ENCODE peak calls at places on chromosome 21, in six cellular contexts. Z is amniotic stem cell; A is dorsolateral prefrontal cortex; J is RCC 7860; F is kidney tubule cell; X is activated CD4-positive, alpha-beta T cell treated with anti-CD3 and anti-CD28 coated beads, Interleukin-2, amount 50 U/mL, for 1 hour. C is an unnamed sample.

GRCh38 chr21:44084496-44085241 is 22.5 kb upstream of the PWP2 start:
- DNase-seq in Z (no peak), A (no peak), J (no peak), F (no peak), X (no peak), C (no peak)

GRCh38 chr21:44423941-44424607 is 31.2 kb upstream of the LRRC3 start:
- DNase-seq in Z (no peak), A (peak; percentile 10), J (no peak), F (no peak), X (no peak), C (no peak)

GRCh38 chr21:37294674-37295073 is 27.5 kb upstream of the VPS26C start:
- DNase-seq in Z (no peak), A (no peak), J (no peak), F (no peak), X (no peak), C (no peak)

GRCh38 chr21:38951095-38951745 is 145.5 kb downstream of the ETS2 start:
- DNase-seq in Z (no peak), A (no peak), J (no peak), F (peak; percentile 78), X (no peak), C (peak; percentile 44)

GRCh38 chr21:45322960-45323461 is 35.3 kb upstream of the POFUT2 start:
- DNase-seq in Z (no peak), A (no peak), J (no peak), F (peak; percentile 53), X (no peak), C (peak; percentile 25)

GRCh38 chr21:45457161-45457831 is 52.3 kb downstream of the COL18A1 start:
- DNase-seq in Z (no peak), A (no peak), J (no peak), F (no peak), X (no peak), C (no peak)

GRCh38 chr21:28253378-28253777 is 739.3 kb downstream of the LTN1 start:
- DNase-seq in Z (peak; percentile 34), A (no peak), J (no peak), F (peak; percentile 66), X (no peak), C (peak; percentile 78)

GRCh38 chr21:35925497-35925896 is 134.8 kb downstream of the SETD4 start:
- DNase-seq in Z (no peak), A (no peak), J (peak; percentile 72), F (peak; percentile 93), X (no peak), C (peak; percentile 95)

GRCh38 chr21:27812279-27812678 is 845.4 kb upstream of the ADAMTS5 start:
- DNase-seq in Z (no peak), A (no peak), J (no peak), F (no peak), X (no peak), C (no peak)

GRCh38 chr21:44666401-44667320 is at the start of gene KRTAP12-2:
- DNase-seq in Z (no peak), A (no peak), J (no peak), F (no peak), X (no peak), C (no peak)

GRCh38 chr21:25639167-25639921 is at the start of gene JAM2:
- DNase-seq in Z (no peak), A (no peak), J (no peak), F (peak; percentile 11), X (peak; percentile 39), C (no peak)

GRCh38 chr21:42025392-42026071 is 15.4 kb upstream of the ZBTB21 start:
- DNase-seq in Z (no peak), A (no peak), J (no peak), F (no peak), X (no peak), C (peak; percentile 12)

GRCh38 chr21:45906196-45906805 is 75.3 kb upstream of the COL6A1 start:
- DNase-seq in Z (no peak), A (no peak), J (no peak), F (no peak), X (no peak), C (no peak)

GRCh38 chr21:35400233-35400939 is 351.3 kb upstream of the RUNX1 start:
- DNase-seq in Z (no peak), A (no peak), J (peak; percentile 76), F (peak; percentile 83), X (peak; percentile 10), C (peak; percentile 81)

GRCh38 chr21:28938726-28939125 is 54.0 kb downstream of the LTN1 start:
- DNase-seq in Z (no peak), A (no peak), J (no peak), F (no peak), X (no peak), C (no peak)

GRCh38 chr21:32253215-32253641 is 25.6 kb downstream of the MIS18A start:
- DNase-seq in Z (no peak), A (no peak), J (no peak), F (no peak), X (no peak), C (no peak)

GRCh38 chr21:46187251-46187650 is 3.0 kb upstream of the SPATC1L start:
- DNase-seq in Z (no peak), A (no peak), J (no peak), F (no peak), X (no peak), C (no peak)

GRCh38 chr21:44416193-44416592 is 39.1 kb upstream of the LRRC3 start:
- DNase-seq in Z (no peak), A (no peak), J (no peak), F (no peak), X (no peak), C (no peak)

GRCh38 chr21:45723049-45723958 is 79.8 kb downstream of the PCBP3 start:
- DNase-seq in Z (no peak), A (no peak), J (no peak), F (no peak), X (no peak), C (no peak)

GRCh38 chr21:36694041-36694515 is 4.8 kb upstream of the SIM2 start:
- DNase-seq in Z (no peak), A (no peak), J (no peak), F (peak; percentile 86), X (no peak), C (peak; percentile 74)

GRCh38 chr21:44712203-44713028 is 1.0 kb upstream of the TSPEAR start:
- DNase-seq in Z (no peak), A (no peak), J (no peak), F (no peak), X (no peak), C (no peak)

GRCh38 chr21:42040411-42041180 is 30.4 kb upstream of the ZBTB21 start:
- DNase-seq in Z (peak; percentile 98), A (no peak), J (peak; percentile 100), F (peak; percentile 99), X (no peak), C (peak; percentile 99)

C was measured in renal cortical epithelial cell.